ENCODE peak calls at places on chromosome 16, in six cellular contexts. Y is CD4-positive, alpha-beta T cell; V is fibroblast of mammary gland; W is stomach; T is cardiac fibroblast; O is H1. H is an unnamed sample.
A peak's percentile ranks its signal among the peaks of the same experiment; 100 is the strongest.

GRCh38 chr16:48556210-48556912 is 53.6 kb downstream of the N4BP1 start:
- DNase-seq in Y (no peak), V (no peak), W (no peak), T (no peak), O (no peak), H (no peak)

GRCh38 chr16:89921699-89922476 is 1.3 kb upstream of the TUBB3 start:
- DNase-seq in Y (no peak), V (peak; percentile 94), W (peak; percentile 58), T (peak; percentile 97), O (peak; percentile 69), H (peak; percentile 96)

GRCh38 chr16:56317998-56318912 is 107.1 kb downstream of the AMFR start:
- DNase-seq in Y (peak; percentile 65), V (peak; percentile 67), W (peak; percentile 82), T (peak; percentile 83), O (peak; percentile 95), H (peak; percentile 55)

GRCh38 chr16:70523013-70523620 is at the start of gene COG4:
- DNase-seq in Y (peak; percentile 88), V (peak; percentile 79), W (peak; percentile 86), T (peak; percentile 87), O (peak; percentile 88), H (peak; percentile 73)

GRCh38 chr16:52123842-52124241 is 423.1 kb downstream of the TOX3 start:
- DNase-seq in Y (no peak), V (no peak), W (no peak), T (no peak), O (no peak), H (no peak)

GRCh38 chr16:14486520-14487303 is 143.3 kb downstream of the PARN start:
- DNase-seq in Y (no peak), V (peak; percentile 97), W (peak; percentile 92), T (peak; percentile 96), O (no peak), H (peak; percentile 95)

GRCh38 chr16:83847371-83848225 is 39.8 kb downstream of the HSBP1 start:
- DNase-seq in Y (no peak), V (no peak), W (no peak), T (no peak), O (no peak), H (no peak)

GRCh38 chr16:67279296-67280089 is at the start of gene PLEKHG4:
- DNase-seq in Y (peak; percentile 68), V (peak; percentile 74), W (peak; percentile 84), T (peak; percentile 68), O (peak; percentile 83), H (peak; percentile 36)

GRCh38 chr16:53434436-53435065 is at the start of gene RBL2:
- DNase-seq in Y (peak; percentile 53), V (peak; percentile 15), W (peak; percentile 87), T (peak; percentile 32), O (peak; percentile 89), H (peak; percentile 74)

GRCh38 chr16:57196753-57197152 is 10.6 kb downstream of the RSPRY1 start:
- DNase-seq in Y (no peak), V (no peak), W (no peak), T (no peak), O (no peak), H (no peak)

GRCh38 chr16:20676268-20676828 is 21.1 kb downstream of the ACSM1 start:
- DNase-seq in Y (no peak), V (no peak), W (peak; percentile 33), T (peak; percentile 24), O (no peak), H (no peak)

GRCh38 chr16:11481987-11482386 is 104.7 kb downstream of the LITAF start:
- DNase-seq in Y (no peak), V (peak; percentile 18), W (no peak), T (no peak), O (no peak), H (no peak)

GRCh38 chr16:60214321-60214720 is 1480.2 kb upstream of the GOT2 start:
- DNase-seq in Y (no peak), V (no peak), W (no peak), T (no peak), O (no peak), H (no peak)

GRCh38 chr16:85494315-85494714 is 118.8 kb upstream of the GSE1 start:
- DNase-seq in Y (no peak), V (no peak), W (no peak), T (no peak), O (no peak), H (no peak)

GRCh38 chr16:84397090-84397489 is 28.8 kb downstream of the ATP2C2 start:
- DNase-seq in Y (no peak), V (no peak), W (no peak), T (no peak), O (no peak), H (no peak)

GRCh38 chr16:77919761-77920415 is 102.5 kb upstream of the CLEC3A start:
- DNase-seq in Y (no peak), V (no peak), W (no peak), T (no peak), O (no peak), H (no peak)

GRCh38 chr16:56681939-56682702 is at the start of gene MT1X:
- DNase-seq in Y (peak; percentile 77), V (peak; percentile 85), W (peak; percentile 97), T (peak; percentile 94), O (peak; percentile 76), H (peak; percentile 77)

GRCh38 chr16:58236831-58237230 is 38.9 kb upstream of the CSNK2A2 start:
- DNase-seq in Y (no peak), V (no peak), W (no peak), T (no peak), O (peak; percentile 56), H (no peak)

GRCh38 chr16:57102888-57103879 is 10.8 kb downstream of the CPNE2 start:
- DNase-seq in Y (no peak), V (no peak), W (no peak), T (no peak), O (no peak), H (no peak)

GRCh38 chr16:15682105-15682570 is 32.1 kb downstream of the NDE1 start:
- DNase-seq in Y (no peak), V (peak; percentile 84), W (peak; percentile 29), T (peak; percentile 75), O (peak; percentile 48), H (peak; percentile 83)

GRCh38 chr16:15650698-15651161 is 685 bp downstream of the NDE1 start:
- DNase-seq in Y (no peak), V (peak; percentile 22), W (no peak), T (peak; percentile 26), O (no peak), H (peak; percentile 11)

GRCh38 chr16:48592839-48593429 is 17.0 kb downstream of the N4BP1 start:
- DNase-seq in Y (no peak), V (peak; percentile 20), W (no peak), T (no peak), O (no peak), H (no peak)

GRCh38 chr16:67499159-67499558 is 15.8 kb upstream of the AGRP start:
- DNase-seq in Y (no peak), V (peak; percentile 80), W (no peak), T (peak; percentile 41), O (no peak), H (no peak)

GRCh38 chr16:53509906-53510703 is 7.1 kb upstream of the AKTIP start:
- DNase-seq in Y (no peak), V (peak; percentile 75), W (peak; percentile 67), T (peak; percentile 81), O (peak; percentile 63), H (peak; percentile 55)

GRCh38 chr16:19114359-19115147 is 789 bp downstream of the ITPRIPL2 start:
- DNase-seq in Y (no peak), V (peak; percentile 67), W (peak; percentile 61), T (peak; percentile 70), O (peak; percentile 87), H (peak; percentile 57)

DNA sequence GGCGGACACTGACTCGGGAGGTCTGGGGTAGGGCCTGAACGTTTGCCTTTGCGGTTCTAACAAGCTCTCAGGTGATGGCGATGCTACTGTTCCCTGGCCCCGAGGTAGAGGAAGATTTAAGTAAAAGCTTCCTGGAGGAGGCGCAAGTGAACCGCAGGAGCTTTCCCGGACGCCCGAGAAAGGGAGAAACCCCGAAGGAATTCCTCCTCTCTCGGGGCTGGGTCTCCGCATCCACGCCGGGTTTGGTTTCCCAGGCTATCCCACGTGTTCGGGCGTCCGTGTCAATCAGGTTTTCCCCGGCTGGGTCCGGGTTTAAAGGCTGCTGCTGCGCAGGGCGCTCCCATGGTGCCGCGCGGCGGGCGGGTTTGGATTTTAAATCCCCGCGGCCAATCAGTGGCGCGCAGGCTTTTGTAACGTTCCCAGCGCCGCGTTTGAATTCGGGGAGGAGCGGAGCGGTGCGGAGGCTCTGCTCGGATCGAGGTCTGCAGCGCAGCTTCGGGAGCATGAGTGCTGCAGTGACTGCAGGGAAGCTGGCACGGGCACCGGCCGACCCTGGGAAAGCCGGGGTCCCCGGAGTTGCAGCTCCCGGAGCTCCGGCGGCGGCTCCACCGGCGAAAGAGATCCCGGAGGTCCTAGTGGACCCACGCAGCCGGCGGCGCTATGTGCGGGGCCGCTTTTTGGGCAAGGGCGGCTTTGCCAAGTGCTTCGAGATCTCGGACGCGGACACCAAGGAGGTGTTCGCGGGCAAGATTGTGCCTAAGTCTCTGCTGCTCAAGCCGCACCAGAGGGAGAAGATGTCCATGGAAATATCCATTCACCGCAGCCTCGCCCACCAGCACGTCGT is at the start of gene PLK1:
- DNase-seq in Y (peak; percentile 44), V (peak; percentile 80), W (peak; percentile 79), T (peak; percentile 80), O (peak; percentile 92), H (peak; percentile 82)
- TF ChIP-seq CTCF in Y (no peak), V (peak; percentile 42), W (no peak), T (peak; percentile 38), O (peak; percentile 18), H (peak; percentile 59)

GRCh38 chr16:30075503-30076275 is at the start of gene PPP4C:
- DNase-seq in Y (peak; percentile 82), V (peak; percentile 86), W (peak; percentile 95), T (peak; percentile 91), O (peak; percentile 92), H (peak; percentile 84)
- TF ChIP-seq CTCF in Y (no peak), V (no peak), W (no peak), T (no peak), O (no peak), H (peak; percentile 34)

DNA sequence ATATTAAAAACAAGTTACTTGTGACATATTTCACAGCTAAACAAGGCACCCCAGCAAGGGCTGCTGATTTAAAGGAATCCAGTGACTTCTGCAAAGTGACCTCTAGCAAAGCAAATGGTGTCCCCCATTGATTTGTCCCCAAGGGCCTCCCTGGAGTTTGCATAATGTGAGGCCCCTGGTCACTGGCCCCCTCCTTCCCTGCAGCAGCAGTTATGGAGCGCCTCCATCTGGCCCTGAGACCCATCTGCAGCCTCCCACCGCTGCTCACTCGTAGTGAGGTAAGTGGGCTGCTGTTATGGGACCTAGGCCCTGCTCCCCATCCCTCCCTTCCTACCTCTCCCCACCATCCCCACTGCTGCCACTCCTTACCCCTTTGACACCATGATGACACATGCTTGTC is 19.6 kb upstream of the EEF2K start:
- DNase-seq in Y (no peak), V (no peak), W (no peak), T (no peak), O (peak; percentile 79), H (no peak)
- TF ChIP-seq CTCF in Y (no peak), V (peak; percentile 11), W (no peak), T (peak; percentile 17), O (peak; percentile 90), H (peak; percentile 68)

DNA sequence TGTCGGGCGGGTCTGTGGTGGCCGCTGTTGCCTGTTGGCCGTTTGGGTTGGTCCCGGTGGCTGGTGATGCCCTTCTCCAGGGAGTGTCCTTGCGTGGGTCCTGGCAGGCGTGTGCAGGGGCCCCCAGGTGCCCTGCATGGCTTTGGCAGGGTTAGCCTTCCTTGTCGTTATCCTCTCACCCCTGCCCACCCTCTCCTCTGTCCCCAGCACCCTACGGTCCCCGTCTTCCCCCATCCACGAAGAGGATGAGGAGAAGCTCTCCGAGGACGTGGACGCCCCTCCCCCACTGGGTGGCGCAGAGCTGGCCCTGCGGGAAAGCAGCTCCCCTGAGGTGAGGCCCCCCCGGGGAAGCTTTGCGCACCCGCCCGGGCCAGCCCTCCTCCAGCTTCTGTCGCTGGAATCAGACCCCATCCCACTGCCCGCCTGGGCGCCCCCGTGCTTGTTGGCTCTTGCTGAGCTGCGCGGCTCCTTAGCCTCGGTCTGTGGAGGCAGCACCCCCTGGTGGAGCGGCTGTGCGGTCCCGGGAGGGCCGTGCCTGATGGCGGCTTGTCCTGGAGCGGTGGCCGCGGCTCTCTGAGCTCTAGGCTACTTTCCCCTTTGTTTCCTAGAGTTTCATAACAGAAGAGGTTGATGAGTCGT is 10.6 kb upstream of the NUDT16L1 start:
- DNase-seq in Y (no peak), V (peak; percentile 34), W (peak; percentile 79), T (no peak), O (peak; percentile 90), H (no peak)
- TF ChIP-seq CTCF in Y (peak; percentile 25), V (peak; percentile 27), W (peak; percentile 31), T (peak; percentile 27), O (peak; percentile 91), H (peak; percentile 62)